ENCODE peak calls at places on chromosome 2, in ten cellular contexts. A is AG09309; W is effector memory CD8-positive, alpha-beta T cell; N is C1 segment of cervical spinal cord; V is aorta; M is fibroblast of lung; S is CD4-positive, alpha-beta T cell; F is GM06990; X is CD8-positive, alpha-beta T cell; G is CD4-positive, CD25-positive, alpha-beta regulatory T cell. Z is an unnamed sample.

GRCh38 chr2:130728007-130728454 is 839 bp upstream of the GPR148 start:
- DNase-seq in F (no peak), V (no peak), S (peak), X (no peak), M (peak), A (no peak), N (no peak), W (peak), G (no peak), Z (no peak)

GRCh38 chr2:25567406-25567805 is 106.0 kb downstream of the DTNB start:
- DNase-seq in N (no peak), S (no peak), A (peak), X (no peak), V (no peak), M (peak), F (peak), G (peak), W (no peak), Z (no peak)

GRCh38 chr2:150126839-150127238 is 360.6 kb downstream of the RND3 start:
- DNase-seq in G (no peak), V (no peak), M (no peak), F (peak), S (no peak), A (no peak), X (no peak), N (no peak), W (no peak), Z (no peak)

GRCh38 chr2:53911434-53912189 is 51.8 kb upstream of the GPR75 start:
- DNase-seq in F (no peak), X (no peak), G (no peak), A (no peak), N (no peak), S (no peak), V (no peak), W (no peak), M (no peak), Z (no peak)

GRCh38 chr2:233142355-233142897 is 82.3 kb downstream of the INPP5D start:
- DNase-seq in V (no peak), M (no peak), A (no peak), W (peak), S (no peak), N (no peak), F (peak), G (peak), X (no peak), Z (no peak)

GRCh38 chr2:190910341-190911136 is 29.9 kb downstream of the GLS start:
- DNase-seq in N (no peak), S (no peak), F (no peak), W (no peak), A (no peak), M (peak), V (no peak), X (no peak), G (no peak), Z (no peak)

GRCh38 chr2:38581193-38582147 is 21.3 kb downstream of the HNRNPLL start:
- DNase-seq in N (no peak), G (peak), V (no peak), M (peak), F (peak), X (no peak), A (peak), W (no peak), S (peak), Z (peak)

GRCh38 chr2:109345653-109346165 is 216.7 kb downstream of the SH3RF3 start:
- DNase-seq in V (no peak), M (no peak), A (no peak), G (no peak), X (no peak), N (no peak), S (no peak), W (no peak), F (no peak), Z (no peak)

GRCh38 chr2:15799432-15799827 is 140.9 kb upstream of the MYCN start:
- DNase-seq in S (no peak), V (no peak), A (no peak), M (no peak), G (no peak), N (no peak), X (no peak), F (no peak), W (no peak), Z (no peak)